ENCODE peak calls at places on chromosomes 1 and 21, in ten cellular contexts. One of them, this sample, is unnamed.

GRCh38 chr1:217010253-217010652 is 287.0 kb upstream of the ESRRG start:
- DNase-seq in activated naive CD8-positive, alpha-beta T cell treated with anti-CD3 and anti-CD28 coated beads for 36 hours: no peak
- DNase-seq in activated CD4-positive, alpha-beta T cell treated with anti-CD3 and anti-CD28 coated beads, Interleukin-2, amount 50 U/mL, for 1 hour: no peak
- DNase-seq in epithelial cell of proximal tubule: no peak
- DNase-seq in hepatocyte: no peak
- DNase-seq in AG08395: no peak
- DNase-seq in HAP-1: no peak
- DNase-seq in H7: no peak
- DNase-seq in NCI-H1048: no peak
- DNase-seq in HFF-Myc: no peak
- DNase-seq in this sample: no peak

GRCh38 chr1:153670257-153670858 is 435 bp downstream of the ILF2 start:
- DNase-seq in hepatocyte: no peak
- DNase-seq in activated CD4-positive, alpha-beta T cell treated with anti-CD3 and anti-CD28 coated beads, Interleukin-2, amount 50 U/mL, for 1 hour: no peak
- DNase-seq in H7: no peak
- DNase-seq in epithelial cell of proximal tubule: no peak
- DNase-seq in AG08395: no peak
- DNase-seq in HFF-Myc: no peak
- DNase-seq in HAP-1: no peak
- DNase-seq in NCI-H1048: no peak
- DNase-seq in activated naive CD8-positive, alpha-beta T cell treated with anti-CD3 and anti-CD28 coated beads for 36 hours: peak
- DNase-seq in this sample: no peak

GRCh38 chr1:56816909-56817308 is 2.3 kb downstream of the FYB2 start:
- DNase-seq in HAP-1: no peak
- DNase-seq in activated naive CD8-positive, alpha-beta T cell treated with anti-CD3 and anti-CD28 coated beads for 36 hours: no peak
- DNase-seq in AG08395: no peak
- DNase-seq in H7: no peak
- DNase-seq in activated CD4-positive, alpha-beta T cell treated with anti-CD3 and anti-CD28 coated beads, Interleukin-2, amount 50 U/mL, for 1 hour: no peak
- DNase-seq in hepatocyte: peak
- DNase-seq in HFF-Myc: no peak
- DNase-seq in epithelial cell of proximal tubule: no peak
- DNase-seq in NCI-H1048: no peak
- DNase-seq in this sample: no peak

GRCh38 chr1:117795190-117795589 is 134.2 kb downstream of the GDAP2 start:
- DNase-seq in AG08395: peak
- DNase-seq in H7: no peak
- DNase-seq in activated naive CD8-positive, alpha-beta T cell treated with anti-CD3 and anti-CD28 coated beads for 36 hours: no peak
- DNase-seq in HAP-1: no peak
- DNase-seq in hepatocyte: no peak
- DNase-seq in activated CD4-positive, alpha-beta T cell treated with anti-CD3 and anti-CD28 coated beads, Interleukin-2, amount 50 U/mL, for 1 hour: no peak
- DNase-seq in NCI-H1048: no peak
- DNase-seq in epithelial cell of proximal tubule: no peak
- DNase-seq in HFF-Myc: peak
- DNase-seq in this sample: no peak

GRCh38 chr1:236167578-236167977 is 25.2 kb downstream of the GPR137B start:
- DNase-seq in activated naive CD8-positive, alpha-beta T cell treated with anti-CD3 and anti-CD28 coated beads for 36 hours: no peak
- DNase-seq in HFF-Myc: no peak
- DNase-seq in epithelial cell of proximal tubule: no peak
- DNase-seq in NCI-H1048: no peak
- DNase-seq in activated CD4-positive, alpha-beta T cell treated with anti-CD3 and anti-CD28 coated beads, Interleukin-2, amount 50 U/mL, for 1 hour: no peak
- DNase-seq in H7: no peak
- DNase-seq in HAP-1: no peak
- DNase-seq in hepatocyte: no peak
- DNase-seq in AG08395: no peak
- DNase-seq in this sample: no peak

GRCh38 chr1:21670059-21670881 is 1.1 kb upstream of the RAP1GAP start:
- DNase-seq in hepatocyte: no peak
- DNase-seq in NCI-H1048: no peak
- DNase-seq in epithelial cell of proximal tubule: no peak
- DNase-seq in activated CD4-positive, alpha-beta T cell treated with anti-CD3 and anti-CD28 coated beads, Interleukin-2, amount 50 U/mL, for 1 hour: no peak
- DNase-seq in activated naive CD8-positive, alpha-beta T cell treated with anti-CD3 and anti-CD28 coated beads for 36 hours: no peak
- DNase-seq in HAP-1: no peak
- DNase-seq in HFF-Myc: no peak
- DNase-seq in H7: peak
- DNase-seq in AG08395: no peak
- DNase-seq in this sample: no peak

GRCh38 chr1:18927082-18927653 is 24.8 kb upstream of the ALDH4A1 start:
- DNase-seq in AG08395: no peak
- DNase-seq in HFF-Myc: no peak
- DNase-seq in activated naive CD8-positive, alpha-beta T cell treated with anti-CD3 and anti-CD28 coated beads for 36 hours: no peak
- DNase-seq in epithelial cell of proximal tubule: no peak
- DNase-seq in HAP-1: no peak
- DNase-seq in hepatocyte: no peak
- DNase-seq in H7: no peak
- DNase-seq in activated CD4-positive, alpha-beta T cell treated with anti-CD3 and anti-CD28 coated beads, Interleukin-2, amount 50 U/mL, for 1 hour: peak
- DNase-seq in NCI-H1048: no peak
- DNase-seq in this sample: peak

GRCh38 chr1:47229031-47229831 is 2.8 kb downstream of the TAL1 start:
- DNase-seq in H7: peak
- DNase-seq in activated CD4-positive, alpha-beta T cell treated with anti-CD3 and anti-CD28 coated beads, Interleukin-2, amount 50 U/mL, for 1 hour: no peak
- DNase-seq in activated naive CD8-positive, alpha-beta T cell treated with anti-CD3 and anti-CD28 coated beads for 36 hours: no peak
- DNase-seq in HAP-1: peak
- DNase-seq in NCI-H1048: no peak
- DNase-seq in AG08395: no peak
- DNase-seq in epithelial cell of proximal tubule: no peak
- DNase-seq in hepatocyte: no peak
- DNase-seq in HFF-Myc: no peak
- DNase-seq in this sample: no peak

GRCh38 chr1:174990382-174990999 is 9.3 kb upstream of the CACYBP start:
- DNase-seq in epithelial cell of proximal tubule: no peak
- DNase-seq in HAP-1: peak
- DNase-seq in HFF-Myc: peak
- DNase-seq in H7: no peak
- DNase-seq in activated naive CD8-positive, alpha-beta T cell treated with anti-CD3 and anti-CD28 coated beads for 36 hours: no peak
- DNase-seq in activated CD4-positive, alpha-beta T cell treated with anti-CD3 and anti-CD28 coated beads, Interleukin-2, amount 50 U/mL, for 1 hour: no peak
- DNase-seq in AG08395: peak
- DNase-seq in hepatocyte: no peak
- DNase-seq in NCI-H1048: peak
- DNase-seq in this sample: no peak

GRCh38 chr1:211198111-211198510 is 61.1 kb upstream of the RCOR3 start:
- DNase-seq in HFF-Myc: no peak
- DNase-seq in hepatocyte: peak
- DNase-seq in AG08395: no peak
- DNase-seq in activated naive CD8-positive, alpha-beta T cell treated with anti-CD3 and anti-CD28 coated beads for 36 hours: no peak
- DNase-seq in HAP-1: no peak
- DNase-seq in activated CD4-positive, alpha-beta T cell treated with anti-CD3 and anti-CD28 coated beads, Interleukin-2, amount 50 U/mL, for 1 hour: no peak
- DNase-seq in epithelial cell of proximal tubule: no peak
- DNase-seq in NCI-H1048: no peak
- DNase-seq in H7: no peak
- DNase-seq in this sample: no peak

GRCh38 chr1:59375321-59376220 is 78.7 kb downstream of the FGGY start:
- DNase-seq in H7: no peak
- DNase-seq in hepatocyte: peak
- DNase-seq in HAP-1: no peak
- DNase-seq in AG08395: peak
- DNase-seq in NCI-H1048: no peak
- DNase-seq in epithelial cell of proximal tubule: peak
- DNase-seq in activated naive CD8-positive, alpha-beta T cell treated with anti-CD3 and anti-CD28 coated beads for 36 hours: no peak
- DNase-seq in HFF-Myc: peak
- DNase-seq in activated CD4-positive, alpha-beta T cell treated with anti-CD3 and anti-CD28 coated beads, Interleukin-2, amount 50 U/mL, for 1 hour: no peak
- DNase-seq in this sample: no peak

GRCh38 chr1:38045431-38046332 is 911 bp downstream of the POU3F1 start:
- DNase-seq in NCI-H1048: no peak
- DNase-seq in H7: peak
- DNase-seq in epithelial cell of proximal tubule: no peak
- DNase-seq in activated naive CD8-positive, alpha-beta T cell treated with anti-CD3 and anti-CD28 coated beads for 36 hours: peak
- DNase-seq in HFF-Myc: no peak
- DNase-seq in AG08395: no peak
- DNase-seq in HAP-1: no peak
- DNase-seq in activated CD4-positive, alpha-beta T cell treated with anti-CD3 and anti-CD28 coated beads, Interleukin-2, amount 50 U/mL, for 1 hour: no peak
- DNase-seq in hepatocyte: no peak
- DNase-seq in this sample: peak

GRCh38 chr1:220366269-220366668 is 94.0 kb upstream of the RAB3GAP2 start:
- DNase-seq in activated CD4-positive, alpha-beta T cell treated with anti-CD3 and anti-CD28 coated beads, Interleukin-2, amount 50 U/mL, for 1 hour: no peak
- DNase-seq in NCI-H1048: no peak
- DNase-seq in epithelial cell of proximal tubule: no peak
- DNase-seq in HFF-Myc: no peak
- DNase-seq in hepatocyte: no peak
- DNase-seq in AG08395: no peak
- DNase-seq in activated naive CD8-positive, alpha-beta T cell treated with anti-CD3 and anti-CD28 coated beads for 36 hours: no peak
- DNase-seq in H7: no peak
- DNase-seq in HAP-1: no peak
- DNase-seq in this sample: no peak

GRCh38 chr1:151972533-151973270 is 21.0 kb downstream of the S100A10 start:
- DNase-seq in hepatocyte: peak
- DNase-seq in epithelial cell of proximal tubule: peak
- DNase-seq in NCI-H1048: no peak
- DNase-seq in HFF-Myc: peak
- DNase-seq in activated CD4-positive, alpha-beta T cell treated with anti-CD3 and anti-CD28 coated beads, Interleukin-2, amount 50 U/mL, for 1 hour: no peak
- DNase-seq in activated naive CD8-positive, alpha-beta T cell treated with anti-CD3 and anti-CD28 coated beads for 36 hours: peak
- DNase-seq in HAP-1: no peak
- DNase-seq in AG08395: peak
- DNase-seq in H7: peak
- DNase-seq in this sample: no peak

GRCh38 chr1:212727386-212728181 is 27.9 kb upstream of the BATF3 start:
- DNase-seq in epithelial cell of proximal tubule: peak
- DNase-seq in activated CD4-positive, alpha-beta T cell treated with anti-CD3 and anti-CD28 coated beads, Interleukin-2, amount 50 U/mL, for 1 hour: no peak
- DNase-seq in HAP-1: no peak
- DNase-seq in activated naive CD8-positive, alpha-beta T cell treated with anti-CD3 and anti-CD28 coated beads for 36 hours: no peak
- DNase-seq in AG08395: peak
- DNase-seq in HFF-Myc: no peak
- DNase-seq in NCI-H1048: no peak
- DNase-seq in hepatocyte: no peak
- DNase-seq in H7: no peak
- DNase-seq in this sample: no peak

GRCh38 chr1:183864611-183865010 is 59.7 kb downstream of the RGL1 start:
- DNase-seq in H7: no peak
- DNase-seq in NCI-H1048: no peak
- DNase-seq in activated CD4-positive, alpha-beta T cell treated with anti-CD3 and anti-CD28 coated beads, Interleukin-2, amount 50 U/mL, for 1 hour: no peak
- DNase-seq in epithelial cell of proximal tubule: no peak
- DNase-seq in HFF-Myc: no peak
- DNase-seq in hepatocyte: no peak
- DNase-seq in AG08395: no peak
- DNase-seq in HAP-1: no peak
- DNase-seq in activated naive CD8-positive, alpha-beta T cell treated with anti-CD3 and anti-CD28 coated beads for 36 hours: no peak
- DNase-seq in this sample: no peak

GRCh38 chr1:41215623-41216022 is 26.5 kb downstream of the SCMH1 start:
- DNase-seq in HFF-Myc: no peak
- DNase-seq in H7: no peak
- DNase-seq in NCI-H1048: no peak
- DNase-seq in epithelial cell of proximal tubule: no peak
- DNase-seq in activated naive CD8-positive, alpha-beta T cell treated with anti-CD3 and anti-CD28 coated beads for 36 hours: no peak
- DNase-seq in AG08395: no peak
- DNase-seq in activated CD4-positive, alpha-beta T cell treated with anti-CD3 and anti-CD28 coated beads, Interleukin-2, amount 50 U/mL, for 1 hour: no peak
- DNase-seq in HAP-1: no peak
- DNase-seq in hepatocyte: no peak
- DNase-seq in this sample: no peak

GRCh38 chr1:203807211-203807610 is 11.8 kb downstream of the ZBED6 start:
- DNase-seq in hepatocyte: peak
- DNase-seq in activated naive CD8-positive, alpha-beta T cell treated with anti-CD3 and anti-CD28 coated beads for 36 hours: no peak
- DNase-seq in NCI-H1048: no peak
- DNase-seq in HAP-1: no peak
- DNase-seq in HFF-Myc: no peak
- DNase-seq in activated CD4-positive, alpha-beta T cell treated with anti-CD3 and anti-CD28 coated beads, Interleukin-2, amount 50 U/mL, for 1 hour: no peak
- DNase-seq in AG08395: peak
- DNase-seq in epithelial cell of proximal tubule: no peak
- DNase-seq in H7: no peak
- DNase-seq in this sample: no peak

GRCh38 chr21:33396966-33397365 is 6.2 kb upstream of the IFNGR2 start:
- DNase-seq in hepatocyte: peak
- DNase-seq in activated naive CD8-positive, alpha-beta T cell treated with anti-CD3 and anti-CD28 coated beads for 36 hours: no peak
- DNase-seq in epithelial cell of proximal tubule: no peak
- DNase-seq in HFF-Myc: no peak
- DNase-seq in H7: no peak
- DNase-seq in activated CD4-positive, alpha-beta T cell treated with anti-CD3 and anti-CD28 coated beads, Interleukin-2, amount 50 U/mL, for 1 hour: no peak
- DNase-seq in AG08395: peak
- DNase-seq in HAP-1: no peak
- DNase-seq in NCI-H1048: no peak
- DNase-seq in this sample: no peak

GRCh38 chr1:223649222-223649621 is 16.3 kb downstream of the CAPN8 start:
- DNase-seq in activated naive CD8-positive, alpha-beta T cell treated with anti-CD3 and anti-CD28 coated beads for 36 hours: no peak
- DNase-seq in HAP-1: no peak
- DNase-seq in epithelial cell of proximal tubule: no peak
- DNase-seq in activated CD4-positive, alpha-beta T cell treated with anti-CD3 and anti-CD28 coated beads, Interleukin-2, amount 50 U/mL, for 1 hour: no peak
- DNase-seq in hepatocyte: no peak
- DNase-seq in HFF-Myc: no peak
- DNase-seq in NCI-H1048: no peak
- DNase-seq in AG08395: no peak
- DNase-seq in H7: no peak
- DNase-seq in this sample: no peak

GRCh38 chr1:245742891-245743290 is 588.1 kb downstream of the KIF26B start:
- DNase-seq in HAP-1: no peak
- DNase-seq in activated naive CD8-positive, alpha-beta T cell treated with anti-CD3 and anti-CD28 coated beads for 36 hours: no peak
- DNase-seq in NCI-H1048: no peak
- DNase-seq in HFF-Myc: no peak
- DNase-seq in H7: no peak
- DNase-seq in epithelial cell of proximal tubule: no peak
- DNase-seq in AG08395: peak
- DNase-seq in activated CD4-positive, alpha-beta T cell treated with anti-CD3 and anti-CD28 coated beads, Interleukin-2, amount 50 U/mL, for 1 hour: no peak
- DNase-seq in hepatocyte: no peak
- DNase-seq in this sample: no peak

GRCh38 chr1:166902279-166902678 is 26.2 kb upstream of the TADA1 start:
- DNase-seq in H7: no peak
- DNase-seq in activated naive CD8-positive, alpha-beta T cell treated with anti-CD3 and anti-CD28 coated beads for 36 hours: no peak
- DNase-seq in NCI-H1048: no peak
- DNase-seq in HAP-1: no peak
- DNase-seq in epithelial cell of proximal tubule: no peak
- DNase-seq in HFF-Myc: peak
- DNase-seq in hepatocyte: no peak
- DNase-seq in AG08395: peak
- DNase-seq in activated CD4-positive, alpha-beta T cell treated with anti-CD3 and anti-CD28 coated beads, Interleukin-2, amount 50 U/mL, for 1 hour: no peak
- DNase-seq in this sample: no peak

GRCh38 chr1:112057736-112058135 is 68.3 kb upstream of the KCND3 start:
- DNase-seq in HAP-1: no peak
- DNase-seq in activated naive CD8-positive, alpha-beta T cell treated with anti-CD3 and anti-CD28 coated beads for 36 hours: no peak
- DNase-seq in H7: no peak
- DNase-seq in AG08395: no peak
- DNase-seq in activated CD4-positive, alpha-beta T cell treated with anti-CD3 and anti-CD28 coated beads, Interleukin-2, amount 50 U/mL, for 1 hour: no peak
- DNase-seq in epithelial cell of proximal tubule: no peak
- DNase-seq in HFF-Myc: no peak
- DNase-seq in hepatocyte: no peak
- DNase-seq in NCI-H1048: no peak
- DNase-seq in this sample: no peak

GRCh38 chr21:41197582-41197981 is 29.6 kb downstream of the BACE2 start:
- DNase-seq in activated naive CD8-positive, alpha-beta T cell treated with anti-CD3 and anti-CD28 coated beads for 36 hours: no peak
- DNase-seq in epithelial cell of proximal tubule: no peak
- DNase-seq in H7: no peak
- DNase-seq in activated CD4-positive, alpha-beta T cell treated with anti-CD3 and anti-CD28 coated beads, Interleukin-2, amount 50 U/mL, for 1 hour: no peak
- DNase-seq in hepatocyte: no peak
- DNase-seq in NCI-H1048: no peak
- DNase-seq in HFF-Myc: no peak
- DNase-seq in HAP-1: no peak
- DNase-seq in AG08395: no peak
- DNase-seq in this sample: no peak

GRCh38 chr21:14737922-14738321 is 191.8 kb upstream of the SAMSN1 start:
- DNase-seq in NCI-H1048: no peak
- DNase-seq in H7: peak
- DNase-seq in HFF-Myc: peak
- DNase-seq in epithelial cell of proximal tubule: peak
- DNase-seq in activated naive CD8-positive, alpha-beta T cell treated with anti-CD3 and anti-CD28 coated beads for 36 hours: peak
- DNase-seq in activated CD4-positive, alpha-beta T cell treated with anti-CD3 and anti-CD28 coated beads, Interleukin-2, amount 50 U/mL, for 1 hour: peak
- DNase-seq in AG08395: no peak
- DNase-seq in HAP-1: peak
- DNase-seq in hepatocyte: peak
- DNase-seq in this sample: peak

GRCh38 chr1:6761338-6761737 is 23.9 kb upstream of the CAMTA1 start:
- DNase-seq in HFF-Myc: no peak
- DNase-seq in HAP-1: no peak
- DNase-seq in hepatocyte: no peak
- DNase-seq in NCI-H1048: no peak
- DNase-seq in H7: no peak
- DNase-seq in activated naive CD8-positive, alpha-beta T cell treated with anti-CD3 and anti-CD28 coated beads for 36 hours: no peak
- DNase-seq in epithelial cell of proximal tubule: no peak
- DNase-seq in activated CD4-positive, alpha-beta T cell treated with anti-CD3 and anti-CD28 coated beads, Interleukin-2, amount 50 U/mL, for 1 hour: no peak
- DNase-seq in AG08395: no peak
- DNase-seq in this sample: no peak

GRCh38 chr1:241097479-241097878 is 259.5 kb downstream of the RGS7 start:
- DNase-seq in activated CD4-positive, alpha-beta T cell treated with anti-CD3 and anti-CD28 coated beads, Interleukin-2, amount 50 U/mL, for 1 hour: no peak
- DNase-seq in H7: peak
- DNase-seq in AG08395: no peak
- DNase-seq in NCI-H1048: no peak
- DNase-seq in hepatocyte: no peak
- DNase-seq in HAP-1: no peak
- DNase-seq in epithelial cell of proximal tubule: no peak
- DNase-seq in activated naive CD8-positive, alpha-beta T cell treated with anti-CD3 and anti-CD28 coated beads for 36 hours: no peak
- DNase-seq in HFF-Myc: no peak
- DNase-seq in this sample: no peak

GRCh38 chr1:92973203-92973907 is 12.1 kb upstream of the DIPK1A start:
- DNase-seq in NCI-H1048: no peak
- DNase-seq in HFF-Myc: no peak
- DNase-seq in H7: no peak
- DNase-seq in hepatocyte: no peak
- DNase-seq in HAP-1: no peak
- DNase-seq in epithelial cell of proximal tubule: no peak
- DNase-seq in AG08395: no peak
- DNase-seq in activated CD4-positive, alpha-beta T cell treated with anti-CD3 and anti-CD28 coated beads, Interleukin-2, amount 50 U/mL, for 1 hour: no peak
- DNase-seq in activated naive CD8-positive, alpha-beta T cell treated with anti-CD3 and anti-CD28 coated beads for 36 hours: peak
- DNase-seq in this sample: no peak